ENCODE peak calls at places on chromosomes 6 and 20, in ten cellular contexts. V is KG1; Q is GM04504; F is HS-27A; Y is NCI-H1417; I is stomach; M is stimulated activated naive CD8-positive, alpha-beta T cell treated with anti-CD3 and anti-CD28 coated beads, Interleukin-15, Interleukin-2, amounts not matched to agents 100 U/mL and 50 U/mL, for 24 hours; W is brain microvascular endothelial cell; Z is AG20443; C is HS-5. J is an unnamed sample.

GRCh38 chr6:53066059-53066406 is 829 bp downstream of the FBXO9 start:
- DNase-seq in M (peak), Q (no peak), Z (peak), Y (peak), F (no peak), C (no peak), I (peak), V (no peak), W (no peak), J (peak)

GRCh38 chr20:33415948-33416347 is 14.6 kb upstream of the CDK5RAP1 start:
- DNase-seq in Y (no peak), C (no peak), V (no peak), F (no peak), M (no peak), Z (peak), W (no peak), Q (no peak), I (peak), J (peak)

GRCh38 chr6:2237001-2237400 is 8.4 kb downstream of the GMDS start:
- DNase-seq in Y (no peak), W (peak), C (peak), M (no peak), V (no peak), I (no peak), Q (peak), F (peak), Z (peak), J (no peak)

GRCh38 chr6:135811172-135811571 is 40.3 kb upstream of the PDE7B start:
- DNase-seq in F (no peak), I (no peak), W (no peak), Z (no peak), Y (no peak), C (no peak), V (no peak), M (no peak), Q (no peak), J (no peak)

GRCh38 chr20:37431786-37432185 is 85.8 kb downstream of the SRC start:
- DNase-seq in I (no peak), F (no peak), Q (no peak), W (no peak), C (no peak), V (no peak), Z (no peak), Y (no peak), M (no peak), J (no peak)

GRCh38 chr6:119137194-119138072 is 59.0 kb upstream of the FAM184A start:
- DNase-seq in W (peak), Z (peak), M (no peak), C (no peak), Y (no peak), Q (no peak), F (no peak), V (peak), I (no peak), J (no peak)

GRCh38 chr6:44556046-44556445 is 168.5 kb downstream of the CDC5L start:
- DNase-seq in V (no peak), M (no peak), W (no peak), C (no peak), Q (no peak), Z (no peak), F (no peak), Y (peak), I (peak), J (no peak)

GRCh38 chr6:26440977-26441358 is 664 bp downstream of the BTN3A3 start:
- DNase-seq in I (no peak), V (no peak), Q (no peak), M (no peak), W (no peak), Z (no peak), Y (no peak), F (no peak), C (no peak), J (no peak)